ENCODE peak calls at places on chromosomes 5 and 9, in five cellular contexts. W is cardiac fibroblast, U is brain pericyte, A is GM03348, N is NCI-H526 treated with DMSO at 0.1 percent for 48 hours. Q is an unnamed sample.

GRCh38 chr9:13322828-13323550 is 43.5 kb upstream of the MPDZ start:
- DNase-seq in W (no peak), U (no peak), A (no peak), N (no peak), Q (no peak)

GRCh38 chr5:149747141-149747832 is 17.2 kb downstream of the PPARGC1B start:
- DNase-seq in W (no peak), U (no peak), A (no peak), N (no peak), Q (no peak)

GRCh38 chr5:119355636-119356383 is at the start of gene TNFAIP8:
- DNase-seq in W (peak; percentile 59), U (no peak), A (peak; percentile 87), N (no peak), Q (no peak)

GRCh38 chr9:81690251-81690851 is 1.0 kb upstream of the TLE1 start:
- DNase-seq in W (peak; percentile 59), U (no peak), A (no peak), N (peak; percentile 67), Q (no peak)

GRCh38 chr5:131466171-131466766 is 168.8 kb downstream of the RAPGEF6 start:
- DNase-seq in W (peak; percentile 33), U (no peak), A (peak; percentile 39), N (no peak), Q (peak; percentile 1)

GRCh38 chr9:113742471-113742870 is 133.6 kb upstream of the ZNF618 start:
- DNase-seq in W (no peak), U (no peak), A (no peak), N (no peak), Q (no peak)

GRCh38 chr9:137757613-137758029 is 120.0 kb upstream of the CACNA1B start:
- DNase-seq in W (peak; percentile 40), U (no peak), A (peak; percentile 88), N (no peak), Q (peak; percentile 76)

GRCh38 chr5:119055267-119055666 is 15.6 kb upstream of the DMXL1 start:
- DNase-seq in W (peak; percentile 56), U (no peak), A (no peak), N (no peak), Q (no peak)

GRCh38 chr9:32587901-32588300 is 14.9 kb upstream of the NDUFB6 start:
- DNase-seq in W (no peak), U (no peak), A (peak; percentile 19), N (no peak), Q (no peak)

GRCh38 chr5:12292610-12293204 is 388.5 kb upstream of the CTNND2 start:
- DNase-seq in W (no peak), U (no peak), A (no peak), N (peak; percentile 43), Q (no peak)

GRCh38 chr9:134642385-134643181 is 980 bp downstream of the COL5A1 start:
- DNase-seq in W (peak; percentile 87), U (no peak), A (peak; percentile 90), N (no peak), Q (peak; percentile 38)

GRCh38 chr5:37326536-37326935 is 44.4 kb downstream of the NUP155 start:
- DNase-seq in W (no peak), U (no peak), A (no peak), N (no peak), Q (no peak)

GRCh38 chr5:77957-78804 is 13.8 kb upstream of the PLEKHG4B start:
- DNase-seq in W (peak; percentile 10), U (no peak), A (peak; percentile 67), N (peak; percentile 33), Q (peak; percentile 34)

GRCh38 chr9:29390859-29391258 is 1817.6 kb upstream of the C9orf72 start:
- DNase-seq in W (no peak), U (no peak), A (no peak), N (no peak), Q (no peak)

GRCh38 chr5:72179816-72180440 is 72.7 kb downstream of the MAP1B start:
- DNase-seq in W (no peak), U (no peak), A (no peak), N (no peak), Q (no peak)

GRCh38 chr9:136609838-136610311 is 52.8 kb upstream of the EGFL7 start:
- DNase-seq in W (no peak), U (no peak), A (no peak), N (no peak), Q (no peak)

GRCh38 chr5:39835371-39835770 is 410.6 kb upstream of the DAB2 start:
- DNase-seq in W (no peak), U (no peak), A (no peak), N (no peak), Q (no peak)

GRCh38 chr9:129317179-129318011 is 139.3 kb upstream of the IER5L start:
- DNase-seq in W (peak; percentile 66), U (no peak), A (peak; percentile 52), N (no peak), Q (no peak)

GRCh38 chr5:157607371-157608161 is 32.0 kb upstream of the ADAM19 start:
- DNase-seq in W (peak; percentile 28), U (no peak), A (peak; percentile 11), N (no peak), Q (no peak)

GRCh38 chr5:158390556-158390955 is 531.6 kb upstream of the CLINT1 start:
- DNase-seq in W (peak; percentile 83), U (no peak), A (no peak), N (no peak), Q (peak; percentile 88)

GRCh38 chr5:92644271-92644886 is 936.6 kb downstream of the NR2F1-AS1 start:
- DNase-seq in W (peak; percentile 7), U (no peak), A (no peak), N (no peak), Q (peak; percentile 16)

GRCh38 chr5:112604741-112605390 is 132.8 kb upstream of the APC start:
- DNase-seq in W (peak; percentile 17), U (no peak), A (no peak), N (peak; percentile 7), Q (peak; percentile 7)

GRCh38 chr9:99353408-99353807 is 131.3 kb downstream of the SEC61B start:
- DNase-seq in W (peak; percentile 81), U (no peak), A (peak; percentile 83), N (no peak), Q (no peak)

GRCh38 chr9:94654165-94654894 is 15.0 kb upstream of the FBP1 start:
- DNase-seq in W (no peak), U (no peak), A (no peak), N (no peak), Q (no peak)

GRCh38 chr5:139893873-139894272 is 98.3 kb downstream of the PSD2 start:
- DNase-seq in W (no peak), U (no peak), A (no peak), N (no peak), Q (no peak)

GRCh38 chr5:114238771-114239313 is 123.0 kb upstream of the KCNN2 start:
- DNase-seq in W (no peak), U (no peak), A (no peak), N (no peak), Q (no peak)

GRCh38 chr9:76658510-76659231 is 105.6 kb upstream of the PCA3 start:
- DNase-seq in W (peak; percentile 87), U (no peak), A (peak; percentile 80), N (no peak), Q (peak; percentile 39)

Q was measured in SW 1271.